ENCODE peak calls at places on chromosome 18, in eight cellular contexts. E is A172; C is GM13976; I is T-cell; Y is stimulated activated CD8-positive, alpha-beta memory T cell treated with anti-CD3 and anti-CD28 coated beads, Interleukin-2, amount 100 ng/mL, for 48 hours; M is astrocyte of the spinal cord; B is GM19239; W is pons. K is an unnamed sample.
A peak's percentile ranks its signal among the peaks of the same experiment; 100 is the strongest.

GRCh38 chr18:24064701-24065100 is 50.1 kb downstream of the TTC39C start:
- DNase-seq in E (peak; percentile 59), C (no peak), I (no peak), Y (no peak), M (no peak), B (no peak), W (no peak), K (no peak)

GRCh38 chr18:13381907-13382682 is 163.5 kb downstream of the LDLRAD4 start:
- DNase-seq in E (no peak), C (peak; percentile 70), I (no peak), Y (no peak), M (peak; percentile 76), B (peak; percentile 79), W (peak; percentile 68), K (peak; percentile 30)

GRCh38 chr18:58195278-58195721 is 151.3 kb downstream of the NEDD4L start:
- DNase-seq in E (no peak), C (peak; percentile 34), I (no peak), Y (no peak), M (no peak), B (no peak), W (peak; percentile 28), K (peak; percentile 30)

GRCh38 chr18:79522451-79523220 is 126.9 kb downstream of the NFATC1 start:
- DNase-seq in E (no peak), C (no peak), I (peak; percentile 70), Y (no peak), M (no peak), B (peak; percentile 36), W (no peak), K (no peak)

GRCh38 chr18:79575891-79576685 is 103.5 kb upstream of the CTDP1 start:
- DNase-seq in E (no peak), C (no peak), I (no peak), Y (no peak), M (peak; percentile 64), B (no peak), W (no peak), K (no peak)

GRCh38 chr18:9796933-9797549 is 88.7 kb upstream of the TXNDC2 start:
- DNase-seq in E (no peak), C (no peak), I (no peak), Y (no peak), M (no peak), B (no peak), W (peak; percentile 92), K (no peak)

GRCh38 chr18:79367989-79368388 is 27.7 kb upstream of the NFATC1 start:
- DNase-seq in E (no peak), C (no peak), I (no peak), Y (no peak), M (peak; percentile 54), B (no peak), W (no peak), K (no peak)

GRCh38 chr18:69840445-69840844 is 107.2 kb downstream of the CD226 start:
- DNase-seq in E (peak; percentile 26), C (no peak), I (no peak), Y (no peak), M (peak; percentile 48), B (no peak), W (no peak), K (no peak)

GRCh38 chr18:8617907-8618306 is 8.7 kb downstream of the RAB12 start:
- DNase-seq in E (no peak), C (no peak), I (no peak), Y (no peak), M (no peak), B (no peak), W (no peak), K (no peak)

GRCh38 chr18:59266019-59266369 is 7.3 kb downstream of the RAX start:
- DNase-seq in E (no peak), C (no peak), I (no peak), Y (no peak), M (no peak), B (no peak), W (no peak), K (no peak)

GRCh38 chr18:36947820-36948348 is 119.0 kb downstream of the KIAA1328 start:
- DNase-seq in E (no peak), C (no peak), I (no peak), Y (no peak), M (no peak), B (no peak), W (no peak), K (no peak)

GRCh38 chr18:26714739-26715138 is 150.8 kb downstream of the AQP4 start:
- DNase-seq in E (no peak), C (no peak), I (no peak), Y (no peak), M (no peak), B (no peak), W (no peak), K (no peak)

GRCh38 chr18:12391487-12392136 is 14.6 kb upstream of the AFG3L2 start:
- DNase-seq in E (peak; percentile 57), C (peak; percentile 74), I (no peak), Y (peak; percentile 12), M (peak; percentile 65), B (peak; percentile 48), W (peak; percentile 80), K (peak; percentile 56)

GRCh38 chr18:79598885-79599175 is 80.8 kb upstream of the CTDP1 start:
- DNase-seq in E (no peak), C (no peak), I (no peak), Y (no peak), M (no peak), B (no peak), W (no peak), K (peak; percentile 1)

GRCh38 chr18:22980394-22980793 is 47.3 kb downstream of the RBBP8 start:
- DNase-seq in E (no peak), C (no peak), I (no peak), Y (no peak), M (no peak), B (no peak), W (no peak), K (no peak)

GRCh38 chr18:11497585-11497984 is 111.8 kb upstream of the SLC35G4 start:
- DNase-seq in E (no peak), C (no peak), I (no peak), Y (no peak), M (no peak), B (no peak), W (no peak), K (no peak)

GRCh38 chr18:73316513-73316912 is 448.7 kb upstream of the NETO1 start:
- DNase-seq in E (no peak), C (no peak), I (no peak), Y (no peak), M (no peak), B (no peak), W (no peak), K (no peak)

GRCh38 chr18:58893388-58894099 is 28.9 kb downstream of the ZNF532 start:
- DNase-seq in E (peak; percentile 15), C (no peak), I (no peak), Y (no peak), M (no peak), B (no peak), W (no peak), K (no peak)

GRCh38 chr18:48886520-48887293 is 64.1 kb downstream of the SMAD7 start:
- DNase-seq in E (no peak), C (no peak), I (no peak), Y (no peak), M (no peak), B (no peak), W (no peak), K (no peak)

GRCh38 chr18:44321868-44322590 is 358.7 kb upstream of the SETBP1 start:
- DNase-seq in E (no peak), C (no peak), I (no peak), Y (no peak), M (no peak), B (no peak), W (no peak), K (no peak)

GRCh38 chr18:62738638-62739037 is 23.3 kb downstream of the PHLPP1 start:
- DNase-seq in E (no peak), C (no peak), I (no peak), Y (no peak), M (no peak), B (no peak), W (no peak), K (no peak)

GRCh38 chr18:62109676-62110075 is 77.2 kb downstream of the PIGN start:
- DNase-seq in E (no peak), C (no peak), I (no peak), Y (no peak), M (peak; percentile 27), B (no peak), W (no peak), K (no peak)

GRCh38 chr18:23357992-23358594 is 95.0 kb upstream of the RIOK3 start:
- DNase-seq in E (no peak), C (no peak), I (no peak), Y (no peak), M (peak; percentile 26), B (no peak), W (peak; percentile 62), K (no peak)

GRCh38 chr18:58013241-58014211 is 30.5 kb upstream of the NEDD4L start:
- DNase-seq in E (peak; percentile 27), C (no peak), I (no peak), Y (no peak), M (no peak), B (peak; percentile 5), W (no peak), K (no peak)

GRCh38 chr18:50422286-50422898 is 47.5 kb downstream of the SKA1 start:
- DNase-seq in E (no peak), C (no peak), I (no peak), Y (no peak), M (no peak), B (no peak), W (no peak), K (no peak)

GRCh38 chr18:51077217-51077616 is 47.2 kb downstream of the SMAD4 start:
- DNase-seq in E (no peak), C (no peak), I (no peak), Y (no peak), M (peak; percentile 71), B (no peak), W (no peak), K (no peak)

GRCh38 chr18:6929370-6930102 is 188.1 kb downstream of the LAMA1 start:
- DNase-seq in E (peak; percentile 22), C (no peak), I (no peak), Y (no peak), M (no peak), B (no peak), W (no peak), K (no peak)